ENCODE peak calls at places on chromosomes 12 and 14, in five cellular contexts. One of them, this sample, is unnamed.

GRCh38 chr14:95220663-95221231 is 63.4 kb upstream of the DICER1 start:
- DNase-seq in mesenchymal stem cell: peak; percentile 41
- DNase-seq in mesendoderm: peak; percentile 59
- DNase-seq in H9: no peak
- DNase-seq in IMR-90: peak; percentile 23
- DNase-seq in this sample: no peak

GRCh38 chr12:52119398-52120254 is 40.1 kb downstream of the SMIM41 start:
- DNase-seq in H9: peak; percentile 96
- DNase-seq in IMR-90: no peak
- DNase-seq in mesenchymal stem cell: peak; percentile 31
- DNase-seq in mesendoderm: peak; percentile 90
- DNase-seq in this sample: peak; percentile 65

GRCh38 chr12:121334513-121335343 is 17.5 kb downstream of the ANAPC5 start:
- DNase-seq in IMR-90: peak; percentile 78
- DNase-seq in mesenchymal stem cell: peak; percentile 76
- DNase-seq in mesendoderm: peak; percentile 70
- DNase-seq in H9: no peak
- DNase-seq in this sample: no peak

GRCh38 chr14:61562321-61563161 is 132.8 kb upstream of the HIF1A start:
- DNase-seq in mesenchymal stem cell: peak; percentile 100
- DNase-seq in mesendoderm: no peak
- DNase-seq in IMR-90: peak; percentile 100
- DNase-seq in H9: no peak
- DNase-seq in this sample: no peak

GRCh38 chr12:3589745-3590144 is 98.7 kb downstream of the PRMT8 start:
- DNase-seq in IMR-90: no peak
- DNase-seq in mesendoderm: no peak
- DNase-seq in H9: no peak
- DNase-seq in mesenchymal stem cell: no peak
- DNase-seq in this sample: no peak

GRCh38 chr12:52867636-52868035 is 18.8 kb upstream of the KRT78 start:
- DNase-seq in IMR-90: no peak
- DNase-seq in mesenchymal stem cell: no peak
- DNase-seq in mesendoderm: no peak
- DNase-seq in H9: peak; percentile 73
- DNase-seq in this sample: no peak

GRCh38 chr14:69713127-69713800 is 53.7 kb upstream of the SRSF5 start:
- DNase-seq in IMR-90: no peak
- DNase-seq in H9: peak; percentile 88
- DNase-seq in mesendoderm: peak; percentile 75
- DNase-seq in mesenchymal stem cell: no peak
- DNase-seq in this sample: no peak

GRCh38 chr12:65826513-65827171 is 2.4 kb downstream of the HMGA2 start:
- DNase-seq in IMR-90: peak; percentile 67
- DNase-seq in H9: no peak
- DNase-seq in mesendoderm: peak; percentile 47
- DNase-seq in mesenchymal stem cell: peak; percentile 57
- DNase-seq in this sample: no peak

GRCh38 chr12:108614639-108615038 is 16.8 kb upstream of the TMEM119 start:
- DNase-seq in H9: no peak
- DNase-seq in mesenchymal stem cell: no peak
- DNase-seq in mesendoderm: no peak
- DNase-seq in IMR-90: no peak
- DNase-seq in this sample: no peak

GRCh38 chr14:99517046-99517642 is 35.9 kb downstream of the CCNK start:
- DNase-seq in mesendoderm: no peak
- DNase-seq in IMR-90: no peak
- DNase-seq in H9: peak; percentile 33
- DNase-seq in mesenchymal stem cell: no peak
- DNase-seq in this sample: no peak

GRCh38 chr12:5201554-5202243 is 158.0 kb downstream of the KCNA5 start:
- DNase-seq in IMR-90: peak; percentile 54
- DNase-seq in mesendoderm: peak; percentile 85
- DNase-seq in H9: peak; percentile 90
- DNase-seq in mesenchymal stem cell: peak; percentile 58
- DNase-seq in this sample: no peak

GRCh38 chr14:71465316-71465715 is 466.9 kb upstream of the RGS6 start:
- DNase-seq in mesendoderm: no peak
- DNase-seq in mesenchymal stem cell: no peak
- DNase-seq in H9: no peak
- DNase-seq in IMR-90: peak; percentile 55
- DNase-seq in this sample: no peak

GRCh38 chr12:122368361-122369073 is 54.0 kb downstream of the CLIP1 start:
- DNase-seq in mesendoderm: peak; percentile 58
- DNase-seq in H9: no peak
- DNase-seq in mesenchymal stem cell: peak; percentile 80
- DNase-seq in IMR-90: peak; percentile 81
- DNase-seq in this sample: no peak

GRCh38 chr12:103758310-103759089 is 82.5 kb downstream of the NT5DC3 start:
- DNase-seq in IMR-90: no peak
- DNase-seq in H9: no peak
- DNase-seq in mesenchymal stem cell: no peak
- DNase-seq in mesendoderm: peak; percentile 45
- DNase-seq in this sample: no peak

GRCh38 chr12:131735863-131736806 is 25.2 kb downstream of the SFSWAP start:
- DNase-seq in mesenchymal stem cell: no peak
- DNase-seq in H9: no peak
- DNase-seq in IMR-90: no peak
- DNase-seq in mesendoderm: no peak
- DNase-seq in this sample: no peak

GRCh38 chr14:33509927-33510535 is 440.8 kb downstream of the EGLN3 start:
- DNase-seq in mesendoderm: no peak
- DNase-seq in IMR-90: no peak
- DNase-seq in H9: no peak
- DNase-seq in mesenchymal stem cell: peak; percentile 86
- DNase-seq in this sample: no peak

GRCh38 chr14:75271514-75271913 is 7.1 kb upstream of the FOS start:
- DNase-seq in mesendoderm: no peak
- DNase-seq in mesenchymal stem cell: no peak
- DNase-seq in IMR-90: no peak
- DNase-seq in H9: no peak
- DNase-seq in this sample: no peak

GRCh38 chr12:126084480-126084879 is 1019.2 kb downstream of the AACS start:
- DNase-seq in IMR-90: no peak
- DNase-seq in mesendoderm: no peak
- DNase-seq in mesenchymal stem cell: no peak
- DNase-seq in H9: no peak
- DNase-seq in this sample: no peak

GRCh38 chr14:104559043-104559768 is 20.4 kb upstream of the C14orf180 start:
- DNase-seq in mesendoderm: no peak
- DNase-seq in IMR-90: no peak
- DNase-seq in mesenchymal stem cell: no peak
- DNase-seq in H9: no peak
- DNase-seq in this sample: no peak

GRCh38 chr12:11793896-11794295 is 144.4 kb downstream of the ETV6 start:
- DNase-seq in H9: no peak
- DNase-seq in mesenchymal stem cell: no peak
- DNase-seq in mesendoderm: no peak
- DNase-seq in IMR-90: peak; percentile 54
- DNase-seq in this sample: no peak

GRCh38 chr14:104256025-104256424 is 117.6 kb downstream of the KIF26A start:
- DNase-seq in IMR-90: no peak
- DNase-seq in H9: no peak
- DNase-seq in mesenchymal stem cell: no peak
- DNase-seq in mesendoderm: no peak
- DNase-seq in this sample: no peak

GRCh38 chr12:49903351-49903699 is 375 bp downstream of the FAIM2 start:
- DNase-seq in IMR-90: no peak
- DNase-seq in mesendoderm: no peak
- DNase-seq in mesenchymal stem cell: no peak
- DNase-seq in H9: no peak
- DNase-seq in this sample: no peak

GRCh38 chr12:49904601-49905000 is 901 bp upstream of the FAIM2 start:
- DNase-seq in mesenchymal stem cell: no peak
- DNase-seq in H9: no peak
- DNase-seq in IMR-90: no peak
- DNase-seq in mesendoderm: no peak
- DNase-seq in this sample: no peak

GRCh38 chr12:49902399-49903350 is 1.0 kb downstream of the FAIM2 start:
- DNase-seq in H9: peak; percentile 92
- DNase-seq in IMR-90: no peak
- DNase-seq in mesendoderm: peak; percentile 92
- DNase-seq in mesenchymal stem cell: no peak
- DNase-seq in this sample: no peak

GRCh38 chr12:49901986-49902385 is 1.7 kb downstream of the FAIM2 start:
- DNase-seq in IMR-90: no peak
- DNase-seq in H9: no peak
- DNase-seq in mesenchymal stem cell: no peak
- DNase-seq in mesendoderm: no peak
- DNase-seq in this sample: no peak

GRCh38 chr12:49903700-49904423 is at the start of gene FAIM2:
- DNase-seq in mesendoderm: no peak
- DNase-seq in mesenchymal stem cell: peak; percentile 44
- DNase-seq in H9: peak; percentile 62
- DNase-seq in IMR-90: peak; percentile 82
- DNase-seq in this sample: no peak
- H2AK5ac ChIP-seq in mesendoderm: no peak within 1 kb of the TSS
- H2AK5ac ChIP-seq in mesenchymal stem cell: no peak within 1 kb of the TSS
- H2AK5ac ChIP-seq in H9: no peak within 1 kb of the TSS
- H2AK5ac ChIP-seq in IMR-90: peak within 1 kb of the TSS; percentile 78
- H2AK5ac ChIP-seq in this sample: no peak within 1 kb of the TSS

DNA sequence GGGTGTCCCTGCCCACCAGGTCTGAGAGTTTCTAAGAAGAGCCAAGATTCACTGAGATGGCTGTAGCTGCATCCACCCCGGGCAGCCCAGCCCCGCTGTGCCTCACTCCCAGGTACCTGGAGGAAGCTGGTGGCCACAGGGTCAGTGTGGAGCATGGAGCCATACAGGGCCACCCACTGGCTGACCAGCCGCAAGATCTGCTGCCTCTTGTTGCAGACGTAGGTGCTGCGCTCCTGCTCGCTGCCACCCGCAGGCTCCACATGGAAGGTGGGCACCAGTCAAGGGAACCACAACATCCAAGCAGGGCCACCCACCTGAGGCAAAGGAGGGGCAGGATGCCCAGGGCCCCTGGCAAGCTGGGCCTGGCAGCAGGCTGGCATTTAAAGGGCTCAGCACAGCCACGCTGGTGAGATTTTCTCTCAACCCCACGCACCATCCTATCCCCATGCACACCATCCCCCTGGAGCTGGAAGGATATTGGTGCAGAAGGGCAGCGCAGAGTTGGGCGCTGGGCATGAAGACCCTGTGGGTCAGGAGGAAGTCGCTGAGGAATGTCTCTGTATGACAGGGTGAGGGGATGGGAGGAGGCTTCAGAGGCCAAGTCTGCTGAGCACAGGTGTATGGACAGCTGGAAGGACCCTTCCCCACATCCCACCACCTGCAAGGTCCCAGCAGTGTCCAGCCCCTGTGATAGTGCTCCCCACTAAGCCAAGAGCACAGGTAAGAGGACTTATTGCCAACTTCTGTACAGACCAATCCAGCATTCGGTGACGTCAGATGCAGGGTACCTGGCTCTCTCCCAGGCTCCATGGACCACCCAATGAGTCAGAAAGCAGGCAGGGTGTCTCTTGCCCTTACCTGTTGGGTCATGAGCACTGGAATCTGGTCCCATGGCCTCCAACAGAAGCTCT is 10.8 kb downstream of the RAPGEF3 start:
- DNase-seq in IMR-90: no peak
- DNase-seq in mesenchymal stem cell: no peak
- DNase-seq in mesendoderm: no peak
- DNase-seq in H9: no peak
- DNase-seq in this sample: no peak
- H2AK5ac ChIP-seq in IMR-90: no peak overlapping the region
- H2AK5ac ChIP-seq in mesenchymal stem cell: no peak overlapping the region
- H2AK5ac ChIP-seq in mesendoderm: no peak overlapping the region
- H2AK5ac ChIP-seq in H9: no peak overlapping the region
- H2AK5ac ChIP-seq in this sample: no peak overlapping the region

GRCh38 chr14:22553445-22553844 is 35.6 kb downstream of the DAD1 start:
- DNase-seq in H9: no peak
- DNase-seq in mesendoderm: no peak
- DNase-seq in mesenchymal stem cell: no peak
- DNase-seq in IMR-90: no peak
- DNase-seq in this sample: no peak

GRCh38 chr14:22556990-22557623 is 31.9 kb downstream of the DAD1 start:
- DNase-seq in IMR-90: peak; percentile 64
- DNase-seq in H9: peak; percentile 87
- DNase-seq in mesendoderm: peak; percentile 89
- DNase-seq in mesenchymal stem cell: peak; percentile 73
- DNase-seq in this sample: peak; percentile 97

GRCh38 chr14:22556021-22556989 is 32.7 kb downstream of the DAD1 start:
- DNase-seq in mesendoderm: no peak
- DNase-seq in IMR-90: peak; percentile 89
- DNase-seq in mesenchymal stem cell: peak; percentile 87
- DNase-seq in H9: no peak
- DNase-seq in this sample: no peak

GRCh38 chr14:22554706-22555572 is 34.1 kb downstream of the DAD1 start:
- DNase-seq in mesenchymal stem cell: no peak
- DNase-seq in IMR-90: no peak
- DNase-seq in mesendoderm: no peak
- DNase-seq in H9: no peak
- DNase-seq in this sample: no peak

DNA sequence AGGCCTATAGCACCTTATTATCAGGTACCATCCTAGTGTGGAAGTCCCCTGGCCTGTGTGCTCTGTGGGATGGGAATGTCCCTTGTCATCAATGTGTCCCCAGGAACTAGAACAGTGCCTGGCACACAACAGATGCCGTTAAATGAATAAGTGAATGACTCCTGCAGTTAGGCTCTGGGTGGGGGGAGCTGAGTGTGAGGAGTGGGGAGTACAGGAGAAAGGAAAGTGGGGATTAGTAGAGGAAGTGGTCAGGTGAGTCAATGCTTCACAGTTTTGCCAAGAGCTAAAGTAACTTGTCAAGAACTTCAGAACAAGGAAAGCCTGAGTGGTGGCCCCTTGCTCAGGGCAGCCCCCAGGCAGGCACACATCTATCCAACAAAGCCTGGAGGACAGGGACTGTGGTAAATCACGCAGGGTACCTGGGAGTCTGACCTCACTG is 33.4 kb downstream of the DAD1 start:
- DNase-seq in mesendoderm: no peak
- DNase-seq in H9: no peak
- DNase-seq in mesenchymal stem cell: no peak
- DNase-seq in IMR-90: peak; percentile 52
- DNase-seq in this sample: no peak
- H2AK5ac ChIP-seq in mesendoderm: peak overlapping the region; percentile 32
- H2AK5ac ChIP-seq in H9: no peak overlapping the region
- H2AK5ac ChIP-seq in mesenchymal stem cell: peak overlapping the region; percentile 14
- H2AK5ac ChIP-seq in IMR-90: peak overlapping the region; percentile 80
- H2AK5ac ChIP-seq in this sample: peak overlapping the region; percentile 65

DNA sequence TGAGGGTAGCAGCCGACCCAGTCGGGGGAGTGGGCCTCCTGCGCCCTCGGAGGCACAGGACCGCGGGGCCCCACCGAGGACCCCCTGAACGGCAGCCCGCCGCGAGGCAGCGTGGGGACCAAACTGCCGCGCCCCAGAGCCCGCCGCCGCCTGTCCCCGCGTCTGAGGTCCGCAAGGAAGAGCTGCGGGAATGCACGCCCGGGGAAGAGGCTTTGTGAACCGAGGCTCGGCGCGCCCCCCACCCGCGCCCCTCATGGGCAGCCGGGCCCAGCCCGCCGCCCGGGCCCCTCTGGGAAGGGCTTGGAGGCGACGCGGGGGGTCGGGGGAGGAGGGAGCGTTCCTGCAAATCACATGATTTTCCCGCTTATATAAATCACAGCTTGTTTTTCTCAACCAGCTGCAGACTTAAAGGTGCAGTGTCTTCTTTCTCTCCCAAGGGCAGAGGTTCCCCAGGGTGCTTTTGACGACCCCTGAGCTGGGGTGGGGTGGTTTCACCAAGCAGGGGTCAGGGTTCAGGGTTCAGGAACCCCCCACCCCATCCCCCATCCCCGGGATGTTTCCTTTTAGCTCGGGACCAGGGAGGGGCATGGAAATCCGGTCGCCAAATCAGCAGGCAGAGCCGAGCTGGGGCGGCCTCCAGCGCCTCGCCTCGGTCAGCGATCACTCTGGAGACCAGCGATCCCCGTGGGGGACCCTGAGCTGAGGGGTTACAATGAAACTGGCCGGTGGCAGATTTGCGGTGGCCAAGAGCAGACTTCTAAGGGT is 44.7 kb upstream of the ATP23 start:
- DNase-seq in IMR-90: peak; percentile 64
- DNase-seq in mesenchymal stem cell: peak; percentile 78
- DNase-seq in mesendoderm: peak; percentile 70
- DNase-seq in H9: peak; percentile 81
- DNase-seq in this sample: peak; percentile 80
- H2AK5ac ChIP-seq in IMR-90: peak overlapping the region; percentile 95
- H2AK5ac ChIP-seq in mesenchymal stem cell: peak overlapping the region; percentile 96
- H2AK5ac ChIP-seq in mesendoderm: no peak overlapping the region
- H2AK5ac ChIP-seq in H9: no peak overlapping the region
- H2AK5ac ChIP-seq in this sample: no peak overlapping the region

This sample was measured in H1.